ENCODE peak calls at places on chromosomes 13 and 19, in five cellular contexts. L, X, G, P and U are unnamed samples.

GRCh38 chr19:39236527-39236926 is 8.3 kb downstream of the IFNL3 start:
- DNase-seq in L (no peak), X (no peak), G (no peak), P (no peak), U (no peak)

GRCh38 chr19:30784850-30785459 is 412.8 kb downstream of the ZNF536 start:
- DNase-seq in L (peak; percentile 42), X (peak; percentile 69), G (no peak), P (no peak), U (peak; percentile 26)

GRCh38 chr13:99911965-99912566 is 59.5 kb downstream of the ZIC5 start:
- DNase-seq in L (no peak), X (no peak), G (no peak), P (no peak), U (no peak)

GRCh38 chr19:53883741-53884140 is 1.7 kb downstream of the PRKCG start:
- DNase-seq in L (no peak), X (no peak), G (no peak), P (no peak), U (no peak)

GRCh38 chr19:10760268-10760944 is 42.5 kb downstream of the DNM2 start:
- DNase-seq in L (no peak), X (no peak), G (no peak), P (no peak), U (no peak)

GRCh38 chr13:66513728-66514127 is 716.4 kb downstream of the PCDH9 start:
- DNase-seq in L (no peak), X (no peak), G (no peak), P (no peak), U (peak; percentile 16)

GRCh38 chr13:38494445-38494844 is 144.8 kb downstream of the UFM1 start:
- DNase-seq in L (no peak), X (no peak), G (no peak), P (no peak), U (no peak)

GRCh38 chr13:111111376-111111937 is 3.7 kb upstream of the ARHGEF7 start:
- DNase-seq in L (no peak), X (no peak), G (no peak), P (no peak), U (no peak)

GRCh38 chr13:69109891-69110525 is 997.6 kb upstream of the ATXN8OS start:
- DNase-seq in L (no peak), X (no peak), G (no peak), P (no peak), U (no peak)

GRCh38 chr13:111627596-111627995 is 307.2 kb downstream of the TEX29 start:
- DNase-seq in L (no peak), X (no peak), G (no peak), P (no peak), U (no peak)

GRCh38 chr19:38537071-38537847 is 80.5 kb downstream of the MAP4K1 start:
- DNase-seq in L (no peak), X (no peak), G (no peak), P (no peak), U (no peak)

GRCh38 chr19:36115453-36116343 is at the start of gene TBCB:
- DNase-seq in L (peak; percentile 86), X (peak; percentile 89), G (peak; percentile 90), P (no peak), U (peak; percentile 28)

GRCh38 chr19:36116344-36116637 is 1.0 kb downstream of the TBCB start:
- DNase-seq in L (no peak), X (no peak), G (no peak), P (no peak), U (no peak)

GRCh38 chr19:36121486-36122124 is 6.3 kb downstream of the TBCB start:
- DNase-seq in L (no peak), X (no peak), G (peak; percentile 16), P (no peak), U (no peak)

GRCh38 chr19:36120984-36121358 is 5.7 kb downstream of the TBCB start:
- DNase-seq in L (no peak), X (no peak), G (peak; percentile 21), P (no peak), U (no peak)

DNA sequence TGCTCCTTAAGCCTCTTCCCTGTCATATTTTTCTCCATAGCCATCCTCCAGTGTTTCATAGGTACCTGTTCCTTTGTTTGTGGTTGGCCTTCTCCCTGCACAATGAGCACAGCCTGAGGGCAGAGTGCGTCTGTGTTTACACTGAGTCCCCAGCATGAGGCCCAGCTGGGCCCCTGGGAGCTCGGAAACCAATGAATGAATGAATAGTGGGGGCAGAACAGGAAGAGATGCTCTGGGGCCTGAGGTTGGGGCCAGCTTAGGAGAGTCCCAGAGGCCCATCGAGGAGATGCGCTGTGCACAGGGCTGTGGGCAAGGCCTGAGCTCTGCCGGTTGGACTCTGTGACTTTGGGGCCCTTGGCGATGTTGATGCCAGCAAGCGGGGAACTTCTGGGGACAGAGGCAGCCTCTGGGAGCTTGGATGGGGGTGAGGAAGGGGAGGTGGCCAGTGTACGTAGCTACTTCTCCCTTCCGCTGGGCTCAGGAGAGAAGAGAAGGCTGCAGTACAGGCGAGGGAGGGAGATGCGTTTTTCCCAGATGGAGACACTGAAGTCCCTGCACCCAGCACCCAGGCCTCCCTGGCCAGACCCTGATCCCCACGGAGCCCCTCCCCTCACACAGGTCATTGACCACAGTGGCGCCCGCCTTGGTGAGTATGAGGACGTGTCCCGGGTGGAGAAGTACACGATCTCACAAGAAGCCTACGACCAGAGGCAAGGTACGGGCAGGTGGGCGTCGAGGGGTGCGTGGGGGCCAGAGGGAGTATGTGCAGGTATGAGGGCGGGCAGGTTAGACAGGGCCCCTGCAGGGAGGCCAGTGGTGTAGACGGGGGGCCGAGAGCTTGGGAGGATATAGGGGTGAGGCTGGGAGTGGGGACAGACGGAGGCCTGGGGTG is 5.1 kb downstream of the TBCB start:
- DNase-seq in L (no peak), X (no peak), G (peak; percentile 30), P (no peak), U (no peak)
- TF ChIP-seq RCOR1 in L (no peak), X (no peak), G (no peak), P (no peak), U (no peak)

GRCh38 chr19:4816388-4817165 is 14.9 kb downstream of the TICAM1 start:
- DNase-seq in L (no peak), X (no peak), G (no peak), P (no peak), U (no peak)

GRCh38 chr19:4807188-4807587 is 15.7 kb downstream of the FEM1A start:
- DNase-seq in L (no peak), X (no peak), G (no peak), P (no peak), U (no peak)

GRCh38 chr19:4814625-4815425 is 16.7 kb downstream of the TICAM1 start:
- DNase-seq in L (no peak), X (no peak), G (no peak), P (no peak), U (peak; percentile 64)

GRCh38 chr19:4815426-4816387 is 15.8 kb downstream of the TICAM1 start:
- DNase-seq in L (peak; percentile 91), X (peak; percentile 99), G (peak; percentile 97), P (peak; percentile 48), U (peak; percentile 92)

DNA sequence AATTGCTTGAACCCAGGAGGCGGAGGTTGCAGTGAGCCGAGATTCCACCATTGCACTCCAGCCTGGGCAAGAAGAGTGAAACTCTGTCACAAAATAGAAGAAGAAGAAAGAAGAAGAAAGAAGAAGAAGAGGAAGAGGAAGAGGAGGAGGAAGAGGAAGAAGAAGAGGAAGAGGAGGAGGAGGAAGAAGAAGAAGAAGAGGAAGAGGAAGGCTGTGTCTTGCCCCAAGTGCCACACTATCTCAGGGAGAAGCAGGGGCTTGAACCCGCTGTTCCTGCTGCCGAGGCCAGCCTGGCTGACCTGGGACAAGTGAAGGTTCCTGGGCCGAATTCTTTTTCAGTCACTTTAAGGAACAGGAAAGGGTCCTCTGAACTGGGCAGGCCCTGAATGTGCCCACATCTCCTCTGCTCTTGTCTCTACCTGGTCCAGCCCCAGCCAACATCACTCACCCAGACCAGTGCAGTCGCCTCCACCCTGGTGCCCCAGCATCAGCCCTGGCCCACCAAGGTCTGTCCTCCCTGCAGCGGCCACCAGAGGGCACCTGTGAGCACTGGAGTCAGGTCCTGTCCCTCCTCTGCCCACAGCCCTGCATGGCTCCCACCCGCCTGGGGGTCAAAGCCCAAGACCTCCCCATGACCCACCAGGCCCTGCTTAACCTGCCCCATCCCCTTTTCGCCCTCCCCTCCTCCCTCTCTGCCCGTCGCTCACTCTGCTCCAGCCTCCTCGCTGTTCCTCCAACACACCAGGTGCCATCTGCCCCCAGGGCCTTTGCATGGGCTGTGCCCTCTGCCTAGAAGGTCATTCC is 20.0 kb downstream of the TICAM1 start:
- DNase-seq in L (peak; percentile 49), X (peak; percentile 75), G (peak; percentile 82), P (no peak), U (peak; percentile 45)
- TF ChIP-seq RCOR1 in L (no peak), X (peak; percentile 18), G (no peak), P (no peak), U (peak; percentile 11)

DNA sequence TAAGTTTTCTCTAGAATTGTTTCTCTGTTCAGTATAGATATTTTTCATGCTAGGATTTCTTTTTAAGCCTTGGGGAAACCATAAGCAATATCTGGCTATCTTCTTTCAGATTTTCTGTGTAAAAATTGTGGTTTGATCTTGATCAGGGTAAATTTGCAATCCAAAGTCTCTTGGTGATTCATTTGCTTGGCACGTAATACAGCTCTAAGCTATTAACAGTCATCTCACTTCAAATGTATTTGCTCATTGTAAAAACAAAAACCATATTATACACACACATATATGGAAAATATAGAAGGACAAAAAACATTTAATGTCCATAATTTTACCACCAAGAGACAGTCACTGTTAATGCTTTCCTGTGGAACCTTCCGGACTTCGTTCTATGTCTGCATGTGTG is 191.0 kb downstream of the SHISA2 start:
- DNase-seq in L (no peak), X (no peak), G (no peak), P (no peak), U (peak; percentile 33)
- TF ChIP-seq RCOR1 in L (no peak), X (no peak), G (no peak), P (no peak), U (no peak)

GRCh38 chr19:42089772-42090171 is 13.8 kb downstream of the ZNF574 start:
- DNase-seq in L (no peak), X (no peak), G (no peak), P (no peak), U (no peak)

GRCh38 chr19:42090687-42091086 is 14.7 kb downstream of the ZNF574 start:
- DNase-seq in L (no peak), X (no peak), G (no peak), P (no peak), U (no peak)

GRCh38 chr19:42093505-42093904 is 17.5 kb downstream of the ZNF574 start:
- DNase-seq in L (no peak), X (no peak), G (no peak), P (no peak), U (no peak)

GRCh38 chr19:42092350-42092749 is 16.4 kb downstream of the ZNF574 start:
- DNase-seq in L (peak; percentile 81), X (peak; percentile 39), G (peak; percentile 63), P (no peak), U (no peak)

DNA sequence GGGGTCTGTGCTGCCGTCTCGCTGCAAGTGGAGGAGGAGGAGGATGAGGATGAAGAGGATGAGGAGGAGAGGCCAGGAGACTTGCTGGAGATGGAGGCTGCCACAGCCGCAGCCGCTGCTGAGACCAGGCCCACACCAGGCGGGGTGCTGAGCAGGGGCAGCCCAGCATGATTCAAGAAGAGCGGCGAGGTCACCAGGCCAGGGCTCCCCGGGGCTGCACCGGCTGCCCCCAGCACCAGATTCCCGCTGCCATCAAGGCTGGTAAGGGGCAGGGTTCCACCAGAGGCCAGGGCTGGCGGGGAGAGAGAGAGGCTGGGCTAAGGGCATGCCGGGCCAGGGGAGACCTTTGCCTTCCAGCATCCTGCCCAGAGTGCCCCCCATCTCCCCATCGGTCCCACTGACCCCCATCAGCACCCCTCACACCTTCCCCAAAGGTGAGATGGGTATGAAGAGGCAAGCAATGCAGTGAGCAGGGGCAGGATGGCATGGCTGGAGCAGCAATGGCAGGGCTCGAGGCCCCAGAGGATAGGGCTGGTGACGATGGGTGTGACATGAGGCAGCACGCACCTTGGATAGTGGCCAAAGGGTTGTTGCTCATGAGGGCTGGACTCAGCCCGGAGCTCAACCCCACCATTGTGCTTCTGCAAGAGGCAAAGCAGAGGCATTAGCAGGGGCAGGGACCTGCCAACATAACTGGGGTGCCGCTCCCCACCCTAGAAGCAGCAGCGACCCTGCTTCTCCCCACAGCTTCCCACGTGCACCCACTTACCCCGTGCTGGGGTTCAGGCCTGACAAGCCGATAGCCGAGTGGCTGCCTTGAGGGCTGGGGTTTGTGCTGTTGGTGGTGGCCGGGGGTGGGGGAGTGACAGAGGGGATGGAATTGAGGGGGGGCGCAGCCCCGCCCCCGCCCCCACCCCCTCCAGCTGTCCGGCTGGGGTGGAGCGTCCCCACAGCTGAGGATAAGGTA is 15.6 kb downstream of the ZNF574 start:
- DNase-seq in L (no peak), X (no peak), G (peak; percentile 50), P (no peak), U (peak; percentile 64)
- TF ChIP-seq RCOR1 in L (no peak), X (no peak), G (no peak), P (no peak), U (no peak)